ENCODE peak calls at places on chromosomes 11 and 22, in eight cellular contexts. Z is kidney epithelial cell; G is Right ventricle myocardium inferior; Q is left colon; U is fibroblast of gingiva; X is gastrocnemius medialis; T is activated CD4-positive, alpha-beta T cell treated with anti-CD3 and anti-CD28 coated beads, Interleukin-2, amount 50 U/mL, for 1 hour; H is ELR. N is an unnamed sample.

GRCh38 chr11:114285599-114285998 is 10.6 kb upstream of the NNMT start:
- DNase-seq in Z (no peak), G (no peak), Q (no peak), U (peak; percentile 43), X (no peak), T (no peak), H (peak; percentile 56), N (no peak)

GRCh38 chr11:72208281-72208680 is 8.3 kb upstream of the FOLR2 start:
- DNase-seq in Z (no peak), G (no peak), Q (no peak), U (no peak), X (no peak), T (no peak), H (no peak), N (no peak)

GRCh38 chr11:14184548-14184947 is 174.4 kb downstream of the RRAS2 start:
- DNase-seq in Z (peak; percentile 12), G (no peak), Q (no peak), U (peak; percentile 21), X (no peak), T (no peak), H (no peak), N (no peak)

GRCh38 chr11:125393331-125393730 is 102.7 kb downstream of the FEZ1 start:
- DNase-seq in Z (no peak), G (no peak), Q (no peak), U (no peak), X (no peak), T (no peak), H (no peak), N (no peak)

GRCh38 chr11:128745296-128746183 is 51.7 kb downstream of the FLI1 start:
- DNase-seq in Z (no peak), G (no peak), Q (no peak), U (peak; percentile 36), X (no peak), T (no peak), H (no peak), N (no peak)

GRCh38 chr22:49369726-49370717 is 457.7 kb downstream of the BRD1 start:
- DNase-seq in Z (no peak), G (no peak), Q (no peak), U (no peak), X (no peak), T (no peak), H (no peak), N (peak; percentile 1)

GRCh38 chr11:124884340-124884739 is 13.3 kb downstream of the ROBO4 start:
- DNase-seq in Z (no peak), G (peak; percentile 15), Q (no peak), U (no peak), X (no peak), T (no peak), H (no peak), N (no peak)

GRCh38 chr11:19441752-19442553 is 201.2 kb upstream of the E2F8 start:
- DNase-seq in Z (peak; percentile 91), G (no peak), Q (no peak), U (peak; percentile 70), X (no peak), T (no peak), H (peak; percentile 94), N (no peak)

GRCh38 chr22:36160499-36160942 is at the start of gene APOL3:
- DNase-seq in Z (no peak), G (peak; percentile 86), Q (peak; percentile 70), U (peak; percentile 34), X (peak; percentile 72), T (no peak), H (peak; percentile 48), N (no peak)

GRCh38 chr22:35150163-35151107 is 84.5 kb downstream of the ISX start:
- DNase-seq in Z (peak; percentile 12), G (no peak), Q (peak; percentile 73), U (no peak), X (peak; percentile 19), T (peak; percentile 47), H (peak; percentile 43), N (peak; percentile 79)

GRCh38 chr11:124551189-124551588 is 7.7 kb upstream of the OR8B12 start:
- DNase-seq in Z (no peak), G (no peak), Q (no peak), U (no peak), X (no peak), T (no peak), H (no peak), N (no peak)

GRCh38 chr22:41996826-41997225 is 1.8 kb upstream of the WBP2NL start:
- DNase-seq in Z (no peak), G (no peak), Q (no peak), U (no peak), X (no peak), T (no peak), H (no peak), N (no peak)

GRCh38 chr11:1825039-1825740 is 9.6 kb upstream of the SYT8 start:
- DNase-seq in Z (no peak), G (peak; percentile 81), Q (peak; percentile 72), U (no peak), X (no peak), T (no peak), H (peak; percentile 17), N (no peak)

GRCh38 chr11:40186401-40187091 is 1272.9 kb downstream of the LRRC4C start:
- DNase-seq in Z (no peak), G (peak; percentile 43), Q (no peak), U (no peak), X (no peak), T (no peak), H (no peak), N (no peak)

GRCh38 chr22:17120281-17120680 is 879 bp downstream of the TMEM121B start:
- DNase-seq in Z (no peak), G (peak; percentile 63), Q (peak; percentile 67), U (no peak), X (peak; percentile 41), T (peak; percentile 60), H (peak; percentile 19), N (no peak)

GRCh38 chr11:15991174-15991655 is 365.1 kb downstream of the SOX6 start:
- DNase-seq in Z (no peak), G (no peak), Q (no peak), U (no peak), X (no peak), T (no peak), H (no peak), N (no peak)

GRCh38 chr22:47206819-47207218 is 444.4 kb downstream of the TBC1D22A start:
- DNase-seq in Z (no peak), G (no peak), Q (no peak), U (no peak), X (no peak), T (no peak), H (no peak), N (no peak)

GRCh38 chr22:22771696-22772377 is 115.8 kb upstream of the IGLL5 start:
- DNase-seq in Z (no peak), G (no peak), Q (no peak), U (no peak), X (no peak), T (no peak), H (no peak), N (no peak)

GRCh38 chr11:1743587-1744136 is 6.7 kb downstream of the IFITM10 start:
- DNase-seq in Z (no peak), G (no peak), Q (no peak), U (no peak), X (peak; percentile 8), T (no peak), H (no peak), N (no peak)

GRCh38 chr11:11989774-11990744 is 18.4 kb downstream of the DKK3 start:
- DNase-seq in Z (no peak), G (no peak), Q (no peak), U (peak; percentile 88), X (no peak), T (no peak), H (no peak), N (no peak)

GRCh38 chr11:84833488-84834086 is 793.6 kb downstream of the DLG2 start:
- DNase-seq in Z (no peak), G (no peak), Q (peak; percentile 12), U (no peak), X (no peak), T (no peak), H (no peak), N (no peak)

GRCh38 chr11:33044281-33044680 is 4.9 kb downstream of the TCP11L1 start:
- DNase-seq in Z (no peak), G (no peak), Q (no peak), U (no peak), X (no peak), T (no peak), H (peak; percentile 89), N (no peak)

GRCh38 chr11:108093128-108093904 is 28.1 kb upstream of the ACAT1 start:
- DNase-seq in Z (no peak), G (no peak), Q (no peak), U (peak; percentile 80), X (no peak), T (no peak), H (peak; percentile 47), N (no peak)

GRCh38 chr11:130002352-130002845 is at the start of gene PRDM10:
- DNase-seq in Z (no peak), G (peak; percentile 95), Q (peak; percentile 95), U (peak; percentile 94), X (peak; percentile 94), T (peak; percentile 93), H (peak; percentile 91), N (peak; percentile 94)

GRCh38 chr11:120780239-120780638 is 243.7 kb upstream of the TBCEL start:
- DNase-seq in Z (no peak), G (no peak), Q (no peak), U (no peak), X (no peak), T (no peak), H (peak; percentile 53), N (no peak)

GRCh38 chr11:78338138-78338537 is 79.5 kb downstream of the GAB2 start:
- DNase-seq in Z (no peak), G (no peak), Q (no peak), U (no peak), X (no peak), T (no peak), H (no peak), N (no peak)

GRCh38 chr22:46001426-46002106 is 24.6 kb upstream of the WNT7B start:
- DNase-seq in Z (no peak), G (no peak), Q (no peak), U (no peak), X (no peak), T (no peak), H (no peak), N (no peak)

GRCh38 chr11:91133361-91133760 is 910.5 kb upstream of the CHORDC1 start:
- DNase-seq in Z (no peak), G (no peak), Q (no peak), U (no peak), X (no peak), T (no peak), H (no peak), N (no peak)

GRCh38 chr11:17476317-17477083 is at the start of gene ABCC8:
- DNase-seq in Z (no peak), G (no peak), Q (no peak), U (no peak), X (no peak), T (no peak), H (no peak), N (no peak)

GRCh38 chr22:37519268-37520195 is at the start of gene CARD10:
- DNase-seq in Z (no peak), G (no peak), Q (peak; percentile 70), U (no peak), X (no peak), T (no peak), H (peak; percentile 63), N (no peak)

GRCh38 chr22:40509401-40510134 is 127.0 kb downstream of the MRTFA start:
- DNase-seq in Z (peak; percentile 81), G (no peak), Q (peak; percentile 10), U (peak; percentile 82), X (peak; percentile 29), T (no peak), H (peak; percentile 78), N (no peak)

GRCh38 chr11:129639300-129639699 is 176.3 kb upstream of the TMEM45B start:
- DNase-seq in Z (peak; percentile 97), G (no peak), Q (no peak), U (peak; percentile 81), X (no peak), T (no peak), H (peak; percentile 98), N (no peak)

GRCh38 chr11:47179655-47179991 is 2.9 kb upstream of the ARFGAP2 start:
- DNase-seq in Z (no peak), G (no peak), Q (peak; percentile 48), U (no peak), X (peak; percentile 59), T (peak; percentile 35), H (peak; percentile 64), N (no peak)

GRCh38 chr11:117271208-117271607 is 19.9 kb upstream of the BACE1-AS start:
- DNase-seq in Z (no peak), G (no peak), Q (no peak), U (no peak), X (no peak), T (no peak), H (no peak), N (no peak)